ENCODE peak calls at places on chromosomes 3 and 15, in five cellular contexts. B, K, Q, O and D are unnamed samples.

GRCh38 chr15:100762913-100763627 is 116.6 kb upstream of the ALDH1A3 start:
- DNase-seq in B (no peak), K (no peak), Q (no peak), O (no peak), D (no peak)

GRCh38 chr3:183116051-183116614 is 16.8 kb upstream of the MCCC1 start:
- DNase-seq in B (peak), K (peak), Q (no peak), O (peak), D (peak)

GRCh38 chr3:161560006-161560637 is 63.5 kb downstream of the OTOL1 start:
- DNase-seq in B (no peak), K (peak), Q (peak), O (peak), D (peak)

GRCh38 chr3:169505577-169506155 is 157.8 kb downstream of the MECOM start:
- DNase-seq in B (no peak), K (no peak), Q (no peak), O (no peak), D (no peak)

GRCh38 chr3:169022457-169022856 is 641.1 kb downstream of the MECOM start:
- DNase-seq in B (no peak), K (no peak), Q (no peak), O (no peak), D (no peak)

GRCh38 chr15:91586542-91586941 is 267.0 kb upstream of the SLCO3A1 start:
- DNase-seq in B (no peak), K (no peak), Q (no peak), O (no peak), D (no peak)

GRCh38 chr3:164641071-164641470 is 437.2 kb downstream of the SI start:
- DNase-seq in B (no peak), K (no peak), Q (no peak), O (no peak), D (no peak)

GRCh38 chr15:96352594-96353377 is 22.3 kb downstream of the NR2F2 start:
- DNase-seq in B (no peak), K (no peak), Q (no peak), O (no peak), D (no peak)

GRCh38 chr15:64019764-64020163 is 26.5 kb downstream of the DAPK2 start:
- DNase-seq in B (no peak), K (no peak), Q (peak), O (no peak), D (peak)

GRCh38 chr3:11658180-11658579 is 14.5 kb upstream of the VGLL4 start:
- DNase-seq in B (no peak), K (no peak), Q (no peak), O (no peak), D (no peak)

GRCh38 chr3:79200456-79200855 is 567.3 kb downstream of the ROBO1 start:
- DNase-seq in B (no peak), K (no peak), Q (no peak), O (no peak), D (no peak)

GRCh38 chr3:58899159-58899952 is 150.5 kb downstream of the CFAP20DC start:
- DNase-seq in B (no peak), K (peak), Q (peak), O (no peak), D (no peak)